ENCODE peak calls at places on chromosome 2, in five cellular contexts. O is RCC 7860, K is NCI-H1417 treated with DMSO at 0.1 percent for 48 hours, I is Daoy, N is GOT3. S is an unnamed sample.

GRCh38 chr2:101360229-101360628 is 27.1 kb downstream of the CREG2 start:
- DNase-seq in O (peak; percentile 89), K (no peak), I (peak; percentile 50), N (no peak), S (no peak)

GRCh38 chr2:12721571-12722444 is 5.1 kb downstream of the TRIB2 start:
- DNase-seq in N (no peak), O (no peak), I (peak; percentile 48), K (no peak), S (no peak)

GRCh38 chr2:1140389-1141003 is 189.8 kb downstream of the SNTG2 start:
- DNase-seq in I (peak; percentile 64), O (no peak), K (no peak), N (no peak), S (no peak)

GRCh38 chr2:81436256-81436655 is 1131.7 kb upstream of the LRRTM1 start:
- DNase-seq in I (peak; percentile 1), N (no peak), O (no peak), K (no peak), S (no peak)

GRCh38 chr2:120257522-120257921 is 4.9 kb downstream of the RALB start:
- DNase-seq in I (no peak), N (no peak), O (no peak), K (no peak), S (no peak)

GRCh38 chr2:105431367-105432088 is 32.7 kb upstream of the FHL2 start:
- DNase-seq in N (no peak), O (no peak), K (no peak), I (no peak), S (no peak)

GRCh38 chr2:219688560-219689445 is 61.4 kb downstream of the SLC4A3 start:
- DNase-seq in N (no peak), I (peak; percentile 81), O (peak; percentile 83), K (no peak), S (no peak)

GRCh38 chr2:173959358-173959884 is 5.8 kb downstream of the SP3 start:
- DNase-seq in O (no peak), K (no peak), I (no peak), N (no peak), S (no peak)

GRCh38 chr2:71492112-71492511 is 38.8 kb downstream of the DYSF start:
- DNase-seq in K (no peak), N (no peak), O (no peak), I (no peak), S (no peak)

GRCh38 chr2:165827219-165827920 is 33.3 kb upstream of the GALNT3 start:
- DNase-seq in O (no peak), I (no peak), K (no peak), N (no peak), S (no peak)

GRCh38 chr2:158045362-158045761 is 56.3 kb upstream of the UPP2 start:
- DNase-seq in K (no peak), I (no peak), O (no peak), N (no peak), S (no peak)

GRCh38 chr2:159044804-159045286 is 76.4 kb downstream of the TANC1 start:
- DNase-seq in I (no peak), N (no peak), K (no peak), O (no peak), S (no peak)

GRCh38 chr2:224271854-224272620 is 129.9 kb downstream of the FAM124B start:
- DNase-seq in I (no peak), O (no peak), N (no peak), K (no peak), S (no peak)

GRCh38 chr2:39379643-39380524 is 57.2 kb downstream of the MAP4K3 start:
- DNase-seq in N (no peak), I (peak; percentile 28), O (peak; percentile 52), K (peak; percentile 9), S (no peak)

GRCh38 chr2:240302041-240302440 is 133.4 kb upstream of the GPC1 start:
- DNase-seq in I (no peak), K (no peak), N (no peak), O (no peak), S (no peak)

GRCh38 chr2:9373047-9373446 is 50.3 kb downstream of the ITGB1BP1 start:
- DNase-seq in I (no peak), N (no peak), K (peak; percentile 70), O (peak; percentile 60), S (no peak)

GRCh38 chr2:3490191-3491158 is 28.9 kb downstream of the ADI1 start:
- DNase-seq in K (no peak), I (no peak), O (no peak), N (no peak), S (no peak)

GRCh38 chr2:106142683-106143082 is 51.4 kb downstream of the UXS1 start:
- DNase-seq in O (no peak), N (no peak), I (no peak), K (no peak), S (no peak)

GRCh38 chr2:145815933-145816332 is 1296.0 kb upstream of the ZEB2 start:
- DNase-seq in K (no peak), N (no peak), O (no peak), I (no peak), S (no peak)

GRCh38 chr2:169799555-169799954 is 884 bp downstream of the SSB start:
- DNase-seq in K (no peak), I (peak; percentile 17), N (no peak), O (peak; percentile 41), S (no peak)

GRCh38 chr2:16176971-16177480 is 236.7 kb downstream of the MYCN start:
- DNase-seq in K (no peak), O (no peak), N (no peak), I (no peak), S (no peak)

GRCh38 chr2:58866040-58866439 is 624.9 kb upstream of the FANCL start:
- DNase-seq in N (no peak), K (no peak), I (peak; percentile 11), O (no peak), S (peak; percentile 71)

GRCh38 chr2:68776124-68776523 is 41.5 kb downstream of the ARHGAP25 start:
- DNase-seq in K (no peak), N (no peak), O (no peak), I (no peak), S (no peak)

GRCh38 chr2:234674781-234675201 is 177.9 kb upstream of the ARL4C start:
- DNase-seq in I (peak; percentile 38), N (no peak), K (no peak), O (peak; percentile 43), S (no peak)

GRCh38 chr2:17539993-17540812 is at the start of gene VSNL1:
- DNase-seq in I (peak; percentile 95), N (peak; percentile 5), O (no peak), K (peak; percentile 33), S (peak; percentile 93)

GRCh38 chr2:203567786-203568185 is 32.7 kb upstream of the RAPH1 start:
- DNase-seq in K (no peak), I (no peak), N (no peak), O (no peak), S (no peak)

GRCh38 chr2:226985227-226985946 is 149.5 kb downstream of the RHBDD1 start:
- DNase-seq in N (no peak), I (peak; percentile 33), O (peak; percentile 36), K (peak; percentile 19), S (no peak)

GRCh38 chr2:187129866-187130265 is 280.9 kb upstream of the ZSWIM2 start:
- DNase-seq in O (no peak), I (no peak), K (no peak), N (no peak), S (no peak)

GRCh38 chr2:48849770-48850169 is 94.2 kb upstream of the LHCGR start:
- DNase-seq in K (no peak), N (no peak), I (no peak), O (peak; percentile 20), S (no peak)

S was measured in NCI-H187 treated with DMSO at 0.1 percent for 48 hours.